ENCODE peak calls at places on chromosomes 5 and 9, in eight cellular contexts. B is NCI-H2029, F is KBM-7, A is epithelial cell of prostate, D is astrocyte of the spinal cord, J is NCI-H1694 treated with DMSO at 0.1 percent for 48 hours, R is fibroblast of pulmonary artery, N is iPS DF 19.7. V is an unnamed sample.

GRCh38 chr9:79623799-79624721 is 52.3 kb downstream of the TLE4 start:
- DNase-seq in B (peak), F (peak), A (peak), D (no peak), J (no peak), R (peak), N (no peak), V (no peak)

GRCh38 chr5:69225859-69226258 is 8.8 kb upstream of the CDK7 start:
- DNase-seq in B (no peak), F (no peak), A (no peak), D (no peak), J (no peak), R (no peak), N (no peak), V (no peak)

GRCh38 chr9:119963798-119964372 is 594.6 kb upstream of the BRINP1 start:
- DNase-seq in B (no peak), F (peak), A (peak), D (peak), J (no peak), R (peak), N (peak), V (no peak)

GRCh38 chr5:41707853-41708603 is 162.2 kb downstream of the OXCT1 start:
- DNase-seq in B (no peak), F (peak), A (peak), D (peak), J (peak), R (peak), N (peak), V (no peak)

GRCh38 chr9:137924169-137924568 is 46.6 kb downstream of the CACNA1B start:
- DNase-seq in B (peak), F (no peak), A (no peak), D (no peak), J (no peak), R (no peak), N (no peak), V (no peak)

GRCh38 chr5:93874080-93874479 is 132.7 kb upstream of the POU5F2 start:
- DNase-seq in B (no peak), F (no peak), A (no peak), D (peak), J (no peak), R (peak), N (no peak), V (no peak)

GRCh38 chr5:151081426-151082273 is 816 bp upstream of the TNIP1 start:
- DNase-seq in B (no peak), F (no peak), A (no peak), D (no peak), J (no peak), R (peak), N (no peak), V (no peak)

GRCh38 chr9:14247577-14247976 is 66.4 kb downstream of the NFIB start:
- DNase-seq in B (no peak), F (no peak), A (no peak), D (no peak), J (no peak), R (no peak), N (no peak), V (no peak)

GRCh38 chr9:128553695-128554094 is 1.3 kb downstream of the SPTAN1 start:
- DNase-seq in B (no peak), F (no peak), A (no peak), D (peak), J (no peak), R (peak), N (no peak), V (no peak)

GRCh38 chr5:1048861-1049838 is 40.5 kb downstream of the NKD2 start:
- DNase-seq in B (no peak), F (no peak), A (no peak), D (no peak), J (no peak), R (no peak), N (no peak), V (no peak)

GRCh38 chr5:5078009-5078897 is 61.9 kb upstream of the ADAMTS16 start:
- DNase-seq in B (no peak), F (no peak), A (no peak), D (no peak), J (no peak), R (no peak), N (peak), V (no peak)

GRCh38 chr5:60295423-60295822 is 401.9 kb upstream of the PDE4D start:
- DNase-seq in B (no peak), F (peak), A (peak), D (peak), J (no peak), R (peak), N (peak), V (no peak)

GRCh38 chr5:172141949-172142319 is 46.1 kb downstream of the STK10 start:
- DNase-seq in B (no peak), F (no peak), A (no peak), D (no peak), J (no peak), R (no peak), N (no peak), V (no peak)

GRCh38 chr9:131992906-131993657 is 86.6 kb downstream of the MED27 start:
- DNase-seq in B (no peak), F (no peak), A (no peak), D (no peak), J (no peak), R (no peak), N (no peak), V (no peak)

GRCh38 chr5:174601937-174602336 is 122.4 kb upstream of the MSX2 start:
- DNase-seq in B (no peak), F (no peak), A (no peak), D (no peak), J (no peak), R (no peak), N (no peak), V (no peak)

GRCh38 chr9:78695521-78695920 is 398.6 kb downstream of the PSAT1 start:
- DNase-seq in B (peak), F (peak), A (no peak), D (no peak), J (no peak), R (no peak), N (no peak), V (no peak)

GRCh38 chr5:14410942-14411258 is 170.7 kb upstream of the OTULINL start:
- DNase-seq in B (no peak), F (no peak), A (no peak), D (peak), J (no peak), R (no peak), N (no peak), V (no peak)

GRCh38 chr5:34452170-34452828 is 203.8 kb upstream of the RAI14 start:
- DNase-seq in B (peak), F (no peak), A (no peak), D (peak), J (peak), R (peak), N (peak), V (no peak)